ENCODE peak calls at places on chromosomes 7 and 10, in six cellular contexts. One of them, this sample, is unnamed.

GRCh38 chr10:22601618-22602017 is 112.8 kb downstream of the PIP4K2A start:
- DNase-seq in stimulated activated CD4-positive, alpha-beta T cell treated with anti-CD3 and anti-CD28 coated beads, Interleukin-1b, Interleukin-23, amount 100 ng/mL, for 24 hours: no peak
- DNase-seq in left cardiac atrium: no peak
- DNase-seq in aorta: no peak
- DNase-seq in activated CD4-positive, alpha-beta T cell treated with anti-CD3 and anti-CD28 coated beads for 24 hours: no peak
- DNase-seq in thyroid gland: no peak
- DNase-seq in this sample: no peak

GRCh38 chr10:51389415-51390342 is 309.7 kb downstream of the CSTF2T start:
- DNase-seq in aorta: peak; percentile 47
- DNase-seq in stimulated activated CD4-positive, alpha-beta T cell treated with anti-CD3 and anti-CD28 coated beads, Interleukin-1b, Interleukin-23, amount 100 ng/mL, for 24 hours: peak; percentile 25
- DNase-seq in thyroid gland: no peak
- DNase-seq in activated CD4-positive, alpha-beta T cell treated with anti-CD3 and anti-CD28 coated beads for 24 hours: peak; percentile 19
- DNase-seq in left cardiac atrium: peak; percentile 53
- DNase-seq in this sample: peak; percentile 96

GRCh38 chr7:157250605-157251228 is 86.1 kb upstream of the DNAJB6 start:
- DNase-seq in activated CD4-positive, alpha-beta T cell treated with anti-CD3 and anti-CD28 coated beads for 24 hours: peak; percentile 35
- DNase-seq in stimulated activated CD4-positive, alpha-beta T cell treated with anti-CD3 and anti-CD28 coated beads, Interleukin-1b, Interleukin-23, amount 100 ng/mL, for 24 hours: peak; percentile 20
- DNase-seq in aorta: no peak
- DNase-seq in thyroid gland: no peak
- DNase-seq in left cardiac atrium: no peak
- DNase-seq in this sample: peak; percentile 82

GRCh38 chr10:60810437-60811182 is 32.3 kb downstream of the CDK1 start:
- DNase-seq in aorta: no peak
- DNase-seq in stimulated activated CD4-positive, alpha-beta T cell treated with anti-CD3 and anti-CD28 coated beads, Interleukin-1b, Interleukin-23, amount 100 ng/mL, for 24 hours: no peak
- DNase-seq in left cardiac atrium: no peak
- DNase-seq in activated CD4-positive, alpha-beta T cell treated with anti-CD3 and anti-CD28 coated beads for 24 hours: no peak
- DNase-seq in thyroid gland: no peak
- DNase-seq in this sample: peak; percentile 17

GRCh38 chr7:21791046-21791445 is 154.7 kb downstream of the CDCA7L start:
- DNase-seq in thyroid gland: no peak
- DNase-seq in stimulated activated CD4-positive, alpha-beta T cell treated with anti-CD3 and anti-CD28 coated beads, Interleukin-1b, Interleukin-23, amount 100 ng/mL, for 24 hours: no peak
- DNase-seq in activated CD4-positive, alpha-beta T cell treated with anti-CD3 and anti-CD28 coated beads for 24 hours: no peak
- DNase-seq in left cardiac atrium: no peak
- DNase-seq in aorta: no peak
- DNase-seq in this sample: no peak

GRCh38 chr7:74575083-74575803 is 82.3 kb upstream of the GTF2I start:
- DNase-seq in activated CD4-positive, alpha-beta T cell treated with anti-CD3 and anti-CD28 coated beads for 24 hours: no peak
- DNase-seq in left cardiac atrium: no peak
- DNase-seq in aorta: no peak
- DNase-seq in thyroid gland: peak; percentile 91
- DNase-seq in stimulated activated CD4-positive, alpha-beta T cell treated with anti-CD3 and anti-CD28 coated beads, Interleukin-1b, Interleukin-23, amount 100 ng/mL, for 24 hours: no peak
- DNase-seq in this sample: no peak

GRCh38 chr10:49187950-49188761 is at the start of gene TMEM273:
- DNase-seq in activated CD4-positive, alpha-beta T cell treated with anti-CD3 and anti-CD28 coated beads for 24 hours: no peak
- DNase-seq in thyroid gland: peak; percentile 40
- DNase-seq in left cardiac atrium: peak; percentile 83
- DNase-seq in aorta: peak; percentile 86
- DNase-seq in stimulated activated CD4-positive, alpha-beta T cell treated with anti-CD3 and anti-CD28 coated beads, Interleukin-1b, Interleukin-23, amount 100 ng/mL, for 24 hours: no peak
- DNase-seq in this sample: no peak

GRCh38 chr7:139696547-139696946 is 81.3 kb downstream of the HIPK2 start:
- DNase-seq in stimulated activated CD4-positive, alpha-beta T cell treated with anti-CD3 and anti-CD28 coated beads, Interleukin-1b, Interleukin-23, amount 100 ng/mL, for 24 hours: no peak
- DNase-seq in thyroid gland: no peak
- DNase-seq in activated CD4-positive, alpha-beta T cell treated with anti-CD3 and anti-CD28 coated beads for 24 hours: no peak
- DNase-seq in aorta: no peak
- DNase-seq in left cardiac atrium: no peak
- DNase-seq in this sample: no peak

GRCh38 chr7:149496642-149497391 is 792 bp downstream of the ZNF746 start:
- DNase-seq in thyroid gland: peak; percentile 68
- DNase-seq in activated CD4-positive, alpha-beta T cell treated with anti-CD3 and anti-CD28 coated beads for 24 hours: peak; percentile 21
- DNase-seq in left cardiac atrium: peak; percentile 76
- DNase-seq in aorta: peak; percentile 71
- DNase-seq in stimulated activated CD4-positive, alpha-beta T cell treated with anti-CD3 and anti-CD28 coated beads, Interleukin-1b, Interleukin-23, amount 100 ng/mL, for 24 hours: peak; percentile 48
- DNase-seq in this sample: peak; percentile 73

GRCh38 chr7:106110238-106110560 is 1.9 kb downstream of the SYPL1 start:
- DNase-seq in left cardiac atrium: no peak
- DNase-seq in aorta: no peak
- DNase-seq in stimulated activated CD4-positive, alpha-beta T cell treated with anti-CD3 and anti-CD28 coated beads, Interleukin-1b, Interleukin-23, amount 100 ng/mL, for 24 hours: no peak
- DNase-seq in activated CD4-positive, alpha-beta T cell treated with anti-CD3 and anti-CD28 coated beads for 24 hours: no peak
- DNase-seq in thyroid gland: no peak
- DNase-seq in this sample: peak; percentile 39

GRCh38 chr10:17216217-17216900 is 11.7 kb upstream of the VIM start:
- DNase-seq in thyroid gland: no peak
- DNase-seq in left cardiac atrium: no peak
- DNase-seq in stimulated activated CD4-positive, alpha-beta T cell treated with anti-CD3 and anti-CD28 coated beads, Interleukin-1b, Interleukin-23, amount 100 ng/mL, for 24 hours: no peak
- DNase-seq in aorta: no peak
- DNase-seq in activated CD4-positive, alpha-beta T cell treated with anti-CD3 and anti-CD28 coated beads for 24 hours: no peak
- DNase-seq in this sample: peak; percentile 90

GRCh38 chr7:44140341-44140740 is 791 bp downstream of the MYL7 start:
- DNase-seq in aorta: peak; percentile 39
- DNase-seq in stimulated activated CD4-positive, alpha-beta T cell treated with anti-CD3 and anti-CD28 coated beads, Interleukin-1b, Interleukin-23, amount 100 ng/mL, for 24 hours: no peak
- DNase-seq in left cardiac atrium: no peak
- DNase-seq in activated CD4-positive, alpha-beta T cell treated with anti-CD3 and anti-CD28 coated beads for 24 hours: no peak
- DNase-seq in thyroid gland: no peak
- DNase-seq in this sample: no peak

GRCh38 chr7:152876749-152877148 is 117.2 kb downstream of the ACTR3B start:
- DNase-seq in stimulated activated CD4-positive, alpha-beta T cell treated with anti-CD3 and anti-CD28 coated beads, Interleukin-1b, Interleukin-23, amount 100 ng/mL, for 24 hours: no peak
- DNase-seq in left cardiac atrium: no peak
- DNase-seq in thyroid gland: no peak
- DNase-seq in activated CD4-positive, alpha-beta T cell treated with anti-CD3 and anti-CD28 coated beads for 24 hours: no peak
- DNase-seq in aorta: no peak
- DNase-seq in this sample: no peak

GRCh38 chr7:150432915-150433892 is 17.2 kb upstream of the GIMAP8 start:
- DNase-seq in aorta: no peak
- DNase-seq in left cardiac atrium: no peak
- DNase-seq in thyroid gland: no peak
- DNase-seq in activated CD4-positive, alpha-beta T cell treated with anti-CD3 and anti-CD28 coated beads for 24 hours: no peak
- DNase-seq in stimulated activated CD4-positive, alpha-beta T cell treated with anti-CD3 and anti-CD28 coated beads, Interleukin-1b, Interleukin-23, amount 100 ng/mL, for 24 hours: no peak
- DNase-seq in this sample: no peak

GRCh38 chr10:44995914-44996633 is 4.6 kb upstream of the ZNF22 start:
- DNase-seq in stimulated activated CD4-positive, alpha-beta T cell treated with anti-CD3 and anti-CD28 coated beads, Interleukin-1b, Interleukin-23, amount 100 ng/mL, for 24 hours: no peak
- DNase-seq in thyroid gland: peak; percentile 51
- DNase-seq in aorta: peak; percentile 85
- DNase-seq in activated CD4-positive, alpha-beta T cell treated with anti-CD3 and anti-CD28 coated beads for 24 hours: no peak
- DNase-seq in left cardiac atrium: peak; percentile 72
- DNase-seq in this sample: peak; percentile 73

GRCh38 chr7:141359740-141360413 is 191.3 kb upstream of the AGK start:
- DNase-seq in left cardiac atrium: no peak
- DNase-seq in activated CD4-positive, alpha-beta T cell treated with anti-CD3 and anti-CD28 coated beads for 24 hours: no peak
- DNase-seq in stimulated activated CD4-positive, alpha-beta T cell treated with anti-CD3 and anti-CD28 coated beads, Interleukin-1b, Interleukin-23, amount 100 ng/mL, for 24 hours: no peak
- DNase-seq in aorta: no peak
- DNase-seq in thyroid gland: no peak
- DNase-seq in this sample: no peak

GRCh38 chr10:89003344-89003743 is 12.7 kb downstream of the FAS start:
- DNase-seq in stimulated activated CD4-positive, alpha-beta T cell treated with anti-CD3 and anti-CD28 coated beads, Interleukin-1b, Interleukin-23, amount 100 ng/mL, for 24 hours: no peak
- DNase-seq in left cardiac atrium: no peak
- DNase-seq in aorta: no peak
- DNase-seq in thyroid gland: no peak
- DNase-seq in activated CD4-positive, alpha-beta T cell treated with anti-CD3 and anti-CD28 coated beads for 24 hours: no peak
- DNase-seq in this sample: peak; percentile 47

GRCh38 chr7:116382375-116382774 is 117.2 kb upstream of the CAV2 start:
- DNase-seq in left cardiac atrium: no peak
- DNase-seq in stimulated activated CD4-positive, alpha-beta T cell treated with anti-CD3 and anti-CD28 coated beads, Interleukin-1b, Interleukin-23, amount 100 ng/mL, for 24 hours: no peak
- DNase-seq in activated CD4-positive, alpha-beta T cell treated with anti-CD3 and anti-CD28 coated beads for 24 hours: no peak
- DNase-seq in aorta: no peak
- DNase-seq in thyroid gland: no peak
- DNase-seq in this sample: no peak

GRCh38 chr10:78330884-78331283 is 297.2 kb downstream of the RPS24 start:
- DNase-seq in aorta: no peak
- DNase-seq in stimulated activated CD4-positive, alpha-beta T cell treated with anti-CD3 and anti-CD28 coated beads, Interleukin-1b, Interleukin-23, amount 100 ng/mL, for 24 hours: no peak
- DNase-seq in thyroid gland: no peak
- DNase-seq in left cardiac atrium: no peak
- DNase-seq in activated CD4-positive, alpha-beta T cell treated with anti-CD3 and anti-CD28 coated beads for 24 hours: no peak
- DNase-seq in this sample: no peak

GRCh38 chr7:601573-602340 is 82.1 kb upstream of the PDGFA start:
- DNase-seq in stimulated activated CD4-positive, alpha-beta T cell treated with anti-CD3 and anti-CD28 coated beads, Interleukin-1b, Interleukin-23, amount 100 ng/mL, for 24 hours: peak; percentile 94
- DNase-seq in activated CD4-positive, alpha-beta T cell treated with anti-CD3 and anti-CD28 coated beads for 24 hours: peak; percentile 81
- DNase-seq in thyroid gland: peak; percentile 36
- DNase-seq in left cardiac atrium: peak; percentile 81
- DNase-seq in aorta: peak; percentile 92
- DNase-seq in this sample: peak; percentile 14

GRCh38 chr7:78690174-78690573 is 763.3 kb downstream of the MAGI2 start:
- DNase-seq in aorta: no peak
- DNase-seq in activated CD4-positive, alpha-beta T cell treated with anti-CD3 and anti-CD28 coated beads for 24 hours: no peak
- DNase-seq in left cardiac atrium: no peak
- DNase-seq in stimulated activated CD4-positive, alpha-beta T cell treated with anti-CD3 and anti-CD28 coated beads, Interleukin-1b, Interleukin-23, amount 100 ng/mL, for 24 hours: no peak
- DNase-seq in thyroid gland: no peak
- DNase-seq in this sample: peak; percentile 45

GRCh38 chr10:116251602-116252395 is 21.2 kb downstream of the GFRA1 start:
- DNase-seq in aorta: no peak
- DNase-seq in stimulated activated CD4-positive, alpha-beta T cell treated with anti-CD3 and anti-CD28 coated beads, Interleukin-1b, Interleukin-23, amount 100 ng/mL, for 24 hours: no peak
- DNase-seq in left cardiac atrium: no peak
- DNase-seq in activated CD4-positive, alpha-beta T cell treated with anti-CD3 and anti-CD28 coated beads for 24 hours: no peak
- DNase-seq in thyroid gland: no peak
- DNase-seq in this sample: no peak

GRCh38 chr7:132394283-132395003 is 181.8 kb downstream of the PLXNA4 start:
- DNase-seq in left cardiac atrium: no peak
- DNase-seq in activated CD4-positive, alpha-beta T cell treated with anti-CD3 and anti-CD28 coated beads for 24 hours: no peak
- DNase-seq in aorta: no peak
- DNase-seq in stimulated activated CD4-positive, alpha-beta T cell treated with anti-CD3 and anti-CD28 coated beads, Interleukin-1b, Interleukin-23, amount 100 ng/mL, for 24 hours: no peak
- DNase-seq in thyroid gland: no peak
- DNase-seq in this sample: no peak

GRCh38 chr10:132419631-132420468 is 22.9 kb downstream of the PWWP2B start:
- DNase-seq in aorta: no peak
- DNase-seq in thyroid gland: peak; percentile 60
- DNase-seq in activated CD4-positive, alpha-beta T cell treated with anti-CD3 and anti-CD28 coated beads for 24 hours: no peak
- DNase-seq in left cardiac atrium: no peak
- DNase-seq in stimulated activated CD4-positive, alpha-beta T cell treated with anti-CD3 and anti-CD28 coated beads, Interleukin-1b, Interleukin-23, amount 100 ng/mL, for 24 hours: no peak
- DNase-seq in this sample: no peak

GRCh38 chr10:99370993-99371392 is 41.8 kb downstream of the CNNM1 start:
- DNase-seq in aorta: no peak
- DNase-seq in left cardiac atrium: no peak
- DNase-seq in stimulated activated CD4-positive, alpha-beta T cell treated with anti-CD3 and anti-CD28 coated beads, Interleukin-1b, Interleukin-23, amount 100 ng/mL, for 24 hours: no peak
- DNase-seq in activated CD4-positive, alpha-beta T cell treated with anti-CD3 and anti-CD28 coated beads for 24 hours: no peak
- DNase-seq in thyroid gland: no peak
- DNase-seq in this sample: peak; percentile 76

GRCh38 chr10:34180749-34181148 is 634.3 kb downstream of the PARD3 start:
- DNase-seq in left cardiac atrium: no peak
- DNase-seq in stimulated activated CD4-positive, alpha-beta T cell treated with anti-CD3 and anti-CD28 coated beads, Interleukin-1b, Interleukin-23, amount 100 ng/mL, for 24 hours: no peak
- DNase-seq in activated CD4-positive, alpha-beta T cell treated with anti-CD3 and anti-CD28 coated beads for 24 hours: no peak
- DNase-seq in thyroid gland: no peak
- DNase-seq in aorta: no peak
- DNase-seq in this sample: no peak

GRCh38 chr10:79322616-79323566 is 24.4 kb upstream of the PPIF start:
- DNase-seq in activated CD4-positive, alpha-beta T cell treated with anti-CD3 and anti-CD28 coated beads for 24 hours: peak; percentile 41
- DNase-seq in left cardiac atrium: peak; percentile 51
- DNase-seq in aorta: peak; percentile 89
- DNase-seq in thyroid gland: peak; percentile 34
- DNase-seq in stimulated activated CD4-positive, alpha-beta T cell treated with anti-CD3 and anti-CD28 coated beads, Interleukin-1b, Interleukin-23, amount 100 ng/mL, for 24 hours: peak; percentile 68
- DNase-seq in this sample: peak; percentile 74

GRCh38 chr10:46198516-46198915 is 88.3 kb upstream of the ANTXRL start:
- DNase-seq in stimulated activated CD4-positive, alpha-beta T cell treated with anti-CD3 and anti-CD28 coated beads, Interleukin-1b, Interleukin-23, amount 100 ng/mL, for 24 hours: no peak
- DNase-seq in left cardiac atrium: no peak
- DNase-seq in aorta: no peak
- DNase-seq in activated CD4-positive, alpha-beta T cell treated with anti-CD3 and anti-CD28 coated beads for 24 hours: no peak
- DNase-seq in thyroid gland: no peak
- DNase-seq in this sample: no peak

GRCh38 chr7:142158741-142159496 is 47.4 kb downstream of the MGAM2 start:
- DNase-seq in left cardiac atrium: no peak
- DNase-seq in activated CD4-positive, alpha-beta T cell treated with anti-CD3 and anti-CD28 coated beads for 24 hours: no peak
- DNase-seq in thyroid gland: no peak
- DNase-seq in aorta: no peak
- DNase-seq in stimulated activated CD4-positive, alpha-beta T cell treated with anti-CD3 and anti-CD28 coated beads, Interleukin-1b, Interleukin-23, amount 100 ng/mL, for 24 hours: no peak
- DNase-seq in this sample: no peak

GRCh38 chr7:95028683-95029082 is 121.3 kb downstream of the PPP1R9A start:
- DNase-seq in left cardiac atrium: no peak
- DNase-seq in stimulated activated CD4-positive, alpha-beta T cell treated with anti-CD3 and anti-CD28 coated beads, Interleukin-1b, Interleukin-23, amount 100 ng/mL, for 24 hours: no peak
- DNase-seq in activated CD4-positive, alpha-beta T cell treated with anti-CD3 and anti-CD28 coated beads for 24 hours: no peak
- DNase-seq in aorta: no peak
- DNase-seq in thyroid gland: no peak
- DNase-seq in this sample: no peak

GRCh38 chr7:41628926-41629325 is 74.0 kb downstream of the INHBA start:
- DNase-seq in activated CD4-positive, alpha-beta T cell treated with anti-CD3 and anti-CD28 coated beads for 24 hours: no peak
- DNase-seq in aorta: no peak
- DNase-seq in thyroid gland: no peak
- DNase-seq in stimulated activated CD4-positive, alpha-beta T cell treated with anti-CD3 and anti-CD28 coated beads, Interleukin-1b, Interleukin-23, amount 100 ng/mL, for 24 hours: no peak
- DNase-seq in left cardiac atrium: no peak
- DNase-seq in this sample: no peak

GRCh38 chr7:64562621-64563275 is at the start of gene ZNF680:
- DNase-seq in left cardiac atrium: peak; percentile 97
- DNase-seq in thyroid gland: peak; percentile 98
- DNase-seq in aorta: peak; percentile 98
- DNase-seq in activated CD4-positive, alpha-beta T cell treated with anti-CD3 and anti-CD28 coated beads for 24 hours: peak; percentile 80
- DNase-seq in stimulated activated CD4-positive, alpha-beta T cell treated with anti-CD3 and anti-CD28 coated beads, Interleukin-1b, Interleukin-23, amount 100 ng/mL, for 24 hours: peak; percentile 80
- DNase-seq in this sample: peak; percentile 98

This sample was measured in adipocyte.